ENCODE peak calls at places on chromosome 17, in nine cellular contexts. One of them, this sample, is unnamed.

GRCh38 chr17:1492249-1493206 is at the start of gene MYO1C:
- DNase-seq in HL-60: no peak
- DNase-seq in CD8-positive, alpha-beta T cell: no peak
- DNase-seq in RWPE2: no peak
- DNase-seq in small intestine: no peak
- DNase-seq in heart left ventricle: no peak
- DNase-seq in HCT116: no peak
- DNase-seq in A549: no peak
- DNase-seq in effector memory CD4-positive, alpha-beta T cell: no peak
- DNase-seq in this sample: no peak

GRCh38 chr17:54967621-54968258 is 714 bp downstream of the COX11 start:
- DNase-seq in HL-60: no peak
- DNase-seq in CD8-positive, alpha-beta T cell: no peak
- DNase-seq in RWPE2: no peak
- DNase-seq in small intestine: peak
- DNase-seq in heart left ventricle: no peak
- DNase-seq in HCT116: peak
- DNase-seq in A549: peak
- DNase-seq in effector memory CD4-positive, alpha-beta T cell: no peak
- DNase-seq in this sample: no peak

GRCh38 chr17:81086789-81087551 is 52.0 kb downstream of the BAIAP2 start:
- DNase-seq in HL-60: no peak
- DNase-seq in CD8-positive, alpha-beta T cell: no peak
- DNase-seq in RWPE2: peak
- DNase-seq in small intestine: peak
- DNase-seq in heart left ventricle: no peak
- DNase-seq in HCT116: no peak
- DNase-seq in A549: no peak
- DNase-seq in effector memory CD4-positive, alpha-beta T cell: no peak
- DNase-seq in this sample: peak

GRCh38 chr17:77842148-77842905 is 116.2 kb upstream of the TNRC6C start:
- DNase-seq in HL-60: no peak
- DNase-seq in CD8-positive, alpha-beta T cell: no peak
- DNase-seq in RWPE2: peak
- DNase-seq in small intestine: peak
- DNase-seq in heart left ventricle: no peak
- DNase-seq in HCT116: no peak
- DNase-seq in A549: no peak
- DNase-seq in effector memory CD4-positive, alpha-beta T cell: no peak
- DNase-seq in this sample: no peak

GRCh38 chr17:5065227-5065744 is 13.0 kb upstream of the ZFP3 start:
- DNase-seq in HL-60: no peak
- DNase-seq in CD8-positive, alpha-beta T cell: no peak
- DNase-seq in RWPE2: no peak
- DNase-seq in small intestine: no peak
- DNase-seq in heart left ventricle: no peak
- DNase-seq in HCT116: no peak
- DNase-seq in A549: no peak
- DNase-seq in effector memory CD4-positive, alpha-beta T cell: no peak
- DNase-seq in this sample: no peak

GRCh38 chr17:28394717-28395116 is 11.3 kb downstream of the SLC46A1 start:
- DNase-seq in HL-60: no peak
- DNase-seq in CD8-positive, alpha-beta T cell: no peak
- DNase-seq in RWPE2: no peak
- DNase-seq in small intestine: peak
- DNase-seq in heart left ventricle: no peak
- DNase-seq in HCT116: no peak
- DNase-seq in A549: no peak
- DNase-seq in effector memory CD4-positive, alpha-beta T cell: no peak
- DNase-seq in this sample: no peak

GRCh38 chr17:57666198-57666870 is 78.8 kb downstream of the CCDC182 start:
- DNase-seq in HL-60: no peak
- DNase-seq in CD8-positive, alpha-beta T cell: no peak
- DNase-seq in RWPE2: peak
- DNase-seq in small intestine: no peak
- DNase-seq in heart left ventricle: no peak
- DNase-seq in HCT116: no peak
- DNase-seq in A549: no peak
- DNase-seq in effector memory CD4-positive, alpha-beta T cell: no peak
- DNase-seq in this sample: no peak

GRCh38 chr17:72466606-72467005 is 345.8 kb downstream of the SOX9 start:
- DNase-seq in HL-60: no peak
- DNase-seq in CD8-positive, alpha-beta T cell: no peak
- DNase-seq in RWPE2: no peak
- DNase-seq in small intestine: no peak
- DNase-seq in heart left ventricle: no peak
- DNase-seq in HCT116: no peak
- DNase-seq in A549: no peak
- DNase-seq in effector memory CD4-positive, alpha-beta T cell: no peak
- DNase-seq in this sample: no peak

GRCh38 chr17:29844339-29845048 is 85.5 kb downstream of the SSH2 start:
- DNase-seq in HL-60: no peak
- DNase-seq in CD8-positive, alpha-beta T cell: no peak
- DNase-seq in RWPE2: no peak
- DNase-seq in small intestine: no peak
- DNase-seq in heart left ventricle: no peak
- DNase-seq in HCT116: no peak
- DNase-seq in A549: no peak
- DNase-seq in effector memory CD4-positive, alpha-beta T cell: no peak
- DNase-seq in this sample: no peak

GRCh38 chr17:41813699-41814124 is 908 bp downstream of the FKBP10 start:
- DNase-seq in HL-60: no peak
- DNase-seq in CD8-positive, alpha-beta T cell: no peak
- DNase-seq in RWPE2: no peak
- DNase-seq in small intestine: no peak
- DNase-seq in heart left ventricle: no peak
- DNase-seq in HCT116: no peak
- DNase-seq in A549: no peak
- DNase-seq in effector memory CD4-positive, alpha-beta T cell: no peak
- DNase-seq in this sample: no peak

GRCh38 chr17:41813039-41813680 is 356 bp downstream of the FKBP10 start:
- DNase-seq in HL-60: no peak
- DNase-seq in CD8-positive, alpha-beta T cell: no peak
- DNase-seq in RWPE2: no peak
- DNase-seq in small intestine: no peak
- DNase-seq in heart left ventricle: no peak
- DNase-seq in HCT116: no peak
- DNase-seq in A549: no peak
- DNase-seq in effector memory CD4-positive, alpha-beta T cell: no peak
- DNase-seq in this sample: no peak

GRCh38 chr17:41812176-41813038 is at the start of gene FKBP10:
- DNase-seq in HL-60: peak
- DNase-seq in CD8-positive, alpha-beta T cell: peak
- DNase-seq in RWPE2: peak
- DNase-seq in small intestine: peak
- DNase-seq in heart left ventricle: peak
- DNase-seq in HCT116: peak
- DNase-seq in A549: peak
- DNase-seq in effector memory CD4-positive, alpha-beta T cell: no peak
- DNase-seq in this sample: no peak

GRCh38 chr17:41810659-41811548 is 845 bp downstream of the P3H4 start:
- DNase-seq in HL-60: no peak
- DNase-seq in CD8-positive, alpha-beta T cell: no peak
- DNase-seq in RWPE2: no peak
- DNase-seq in small intestine: no peak
- DNase-seq in heart left ventricle: no peak
- DNase-seq in HCT116: no peak
- DNase-seq in A549: no peak
- DNase-seq in effector memory CD4-positive, alpha-beta T cell: no peak
- DNase-seq in this sample: no peak

GRCh38 chr17:41811549-41812175 is at the start of gene P3H4:
- DNase-seq in HL-60: peak
- DNase-seq in CD8-positive, alpha-beta T cell: peak
- DNase-seq in RWPE2: no peak
- DNase-seq in small intestine: peak
- DNase-seq in heart left ventricle: peak
- DNase-seq in HCT116: peak
- DNase-seq in A549: peak
- DNase-seq in effector memory CD4-positive, alpha-beta T cell: peak
- DNase-seq in this sample: no peak
- H3K27ac ChIP-seq in HL-60: no peak
- H3K27ac ChIP-seq in CD8-positive, alpha-beta T cell: peak
- H3K27ac ChIP-seq in RWPE2: peak
- H3K27ac ChIP-seq in small intestine: peak
- H3K27ac ChIP-seq in heart left ventricle: no peak
- H3K27ac ChIP-seq in HCT116: peak
- H3K27ac ChIP-seq in A549: peak
- H3K27ac ChIP-seq in effector memory CD4-positive, alpha-beta T cell: peak
- H3K27ac ChIP-seq in this sample: no peak

DNA sequence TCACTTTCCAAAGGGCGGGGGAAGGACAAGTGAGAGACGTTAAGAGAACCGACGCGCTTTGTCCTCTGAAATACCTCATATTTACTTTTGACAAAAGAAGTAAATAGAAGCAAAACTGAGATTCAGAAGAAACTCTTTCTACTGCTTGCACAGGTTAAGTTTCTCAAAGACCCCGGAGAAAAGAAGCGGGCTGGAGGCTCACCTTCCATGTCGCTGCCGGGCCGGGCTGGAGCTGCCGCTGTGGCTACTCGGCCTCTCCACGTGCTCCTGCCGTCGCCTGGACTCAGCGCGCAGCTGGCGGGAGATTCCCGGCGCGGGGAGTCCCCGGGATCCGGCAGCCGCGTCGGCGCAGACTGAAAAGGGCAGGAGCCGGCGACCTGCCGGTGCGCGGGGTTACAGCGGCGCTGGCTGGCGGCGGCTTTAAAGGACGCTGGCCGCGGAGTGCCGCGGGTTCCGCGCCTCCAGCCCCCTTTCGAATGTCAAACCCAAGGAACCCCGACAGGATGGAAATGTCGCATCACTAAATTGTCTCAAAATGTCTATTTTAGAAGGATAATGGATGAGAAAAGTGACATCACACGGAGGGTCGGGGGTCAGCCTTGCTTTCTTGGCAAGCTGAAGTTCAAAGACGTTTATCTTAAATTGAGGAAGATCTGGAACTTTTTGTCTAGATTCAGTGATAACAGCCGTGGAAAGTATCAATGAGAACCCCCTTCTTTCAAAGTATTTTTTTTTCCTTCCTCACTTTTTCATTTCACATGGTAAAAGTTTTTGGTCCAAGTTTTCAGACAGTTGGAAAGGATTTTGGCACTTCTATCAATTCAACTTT is at the start of gene IKZF3:
- DNase-seq in HL-60: peak
- DNase-seq in CD8-positive, alpha-beta T cell: peak
- DNase-seq in RWPE2: peak
- DNase-seq in small intestine: peak
- DNase-seq in heart left ventricle: peak
- DNase-seq in HCT116: no peak
- DNase-seq in A549: peak
- DNase-seq in effector memory CD4-positive, alpha-beta T cell: peak
- DNase-seq in this sample: no peak
- H3K4me3 ChIP-seq in HL-60: peak
- H3K4me3 ChIP-seq in CD8-positive, alpha-beta T cell: peak
- H3K4me3 ChIP-seq in RWPE2: no peak
- H3K4me3 ChIP-seq in small intestine: peak
- H3K4me3 ChIP-seq in heart left ventricle: peak
- H3K4me3 ChIP-seq in HCT116: peak
- H3K4me3 ChIP-seq in A549: peak
- H3K4me3 ChIP-seq in effector memory CD4-positive, alpha-beta T cell: peak
- H3K4me3 ChIP-seq in this sample: no peak

DNA sequence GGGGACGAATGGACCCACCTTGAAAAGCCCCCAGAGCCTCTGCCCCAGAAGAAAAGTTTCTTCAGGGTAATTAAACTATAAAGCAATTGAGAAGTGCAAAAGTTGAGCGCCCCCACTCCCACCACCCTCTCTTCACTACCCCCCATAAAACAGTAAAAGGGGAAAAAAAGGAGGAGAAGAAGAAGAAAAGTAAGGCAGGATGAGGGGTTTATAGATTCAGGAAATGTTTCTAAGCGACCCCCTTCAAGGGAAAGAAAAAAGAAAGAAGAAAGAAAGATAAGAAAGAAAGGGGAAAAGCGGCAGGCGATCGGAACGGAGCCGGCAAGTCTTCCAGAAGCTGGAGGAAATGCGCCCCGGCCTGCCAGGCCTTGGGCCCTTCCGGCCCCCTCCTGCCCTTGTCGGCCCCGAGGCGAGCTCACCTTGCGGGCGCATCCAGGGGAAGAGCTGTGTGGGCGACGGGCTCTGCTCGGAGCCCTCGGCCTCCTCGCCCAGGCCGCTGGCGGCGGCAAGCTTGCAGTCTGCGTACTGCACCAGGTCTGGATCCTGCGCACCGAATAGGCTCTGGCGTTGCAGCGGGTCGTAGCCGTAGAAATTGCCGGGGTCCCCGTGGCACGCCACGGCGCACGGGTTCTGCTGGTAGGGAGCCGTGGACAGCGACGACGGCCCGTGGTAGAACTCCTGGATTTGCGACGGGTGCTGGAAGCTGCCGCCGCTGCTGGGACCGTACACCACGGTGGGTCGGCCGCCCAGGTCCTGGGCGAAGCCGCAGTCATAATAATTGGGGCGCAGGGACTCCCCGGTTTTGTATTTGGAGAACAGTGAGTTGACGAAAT is 1.0 kb downstream of the HOXB8 start:
- DNase-seq in HL-60: no peak
- DNase-seq in CD8-positive, alpha-beta T cell: no peak
- DNase-seq in RWPE2: no peak
- DNase-seq in small intestine: no peak
- DNase-seq in heart left ventricle: no peak
- DNase-seq in HCT116: no peak
- DNase-seq in A549: peak
- DNase-seq in effector memory CD4-positive, alpha-beta T cell: no peak
- DNase-seq in this sample: no peak
- H3K27ac ChIP-seq in HL-60: no peak
- H3K27ac ChIP-seq in CD8-positive, alpha-beta T cell: no peak
- H3K27ac ChIP-seq in RWPE2: no peak
- H3K27ac ChIP-seq in small intestine: no peak
- H3K27ac ChIP-seq in heart left ventricle: no peak
- H3K27ac ChIP-seq in HCT116: peak
- H3K27ac ChIP-seq in A549: peak
- H3K27ac ChIP-seq in effector memory CD4-positive, alpha-beta T cell: no peak
- H3K27ac ChIP-seq in this sample: no peak

GRCh38 chr17:12631076-12631475 is 34.6 kb upstream of the MYOCD start:
- DNase-seq in HL-60: no peak
- DNase-seq in CD8-positive, alpha-beta T cell: no peak
- DNase-seq in RWPE2: no peak
- DNase-seq in small intestine: no peak
- DNase-seq in heart left ventricle: no peak
- DNase-seq in HCT116: no peak
- DNase-seq in A549: no peak
- DNase-seq in effector memory CD4-positive, alpha-beta T cell: no peak
- DNase-seq in this sample: no peak

GRCh38 chr17:12637015-12637414 is 28.7 kb upstream of the MYOCD start:
- DNase-seq in HL-60: no peak
- DNase-seq in CD8-positive, alpha-beta T cell: no peak
- DNase-seq in RWPE2: peak
- DNase-seq in small intestine: no peak
- DNase-seq in heart left ventricle: no peak
- DNase-seq in HCT116: no peak
- DNase-seq in A549: peak
- DNase-seq in effector memory CD4-positive, alpha-beta T cell: no peak
- DNase-seq in this sample: no peak

GRCh38 chr17:12637745-12638651 is 27.7 kb upstream of the MYOCD start:
- DNase-seq in HL-60: peak
- DNase-seq in CD8-positive, alpha-beta T cell: no peak
- DNase-seq in RWPE2: no peak
- DNase-seq in small intestine: no peak
- DNase-seq in heart left ventricle: no peak
- DNase-seq in HCT116: no peak
- DNase-seq in A549: no peak
- DNase-seq in effector memory CD4-positive, alpha-beta T cell: no peak
- DNase-seq in this sample: no peak

GRCh38 chr17:12632785-12633184 is 32.9 kb upstream of the MYOCD start:
- DNase-seq in HL-60: no peak
- DNase-seq in CD8-positive, alpha-beta T cell: no peak
- DNase-seq in RWPE2: no peak
- DNase-seq in small intestine: no peak
- DNase-seq in heart left ventricle: no peak
- DNase-seq in HCT116: no peak
- DNase-seq in A549: no peak
- DNase-seq in effector memory CD4-positive, alpha-beta T cell: no peak
- DNase-seq in this sample: no peak

GRCh38 chr17:12634789-12635414 is 30.8 kb upstream of the MYOCD start:
- DNase-seq in HL-60: no peak
- DNase-seq in CD8-positive, alpha-beta T cell: no peak
- DNase-seq in RWPE2: no peak
- DNase-seq in small intestine: no peak
- DNase-seq in heart left ventricle: no peak
- DNase-seq in HCT116: no peak
- DNase-seq in A549: no peak
- DNase-seq in effector memory CD4-positive, alpha-beta T cell: no peak
- DNase-seq in this sample: no peak
- H3K4me3 ChIP-seq in HL-60: no peak
- H3K4me3 ChIP-seq in CD8-positive, alpha-beta T cell: no peak
- H3K4me3 ChIP-seq in RWPE2: no peak
- H3K4me3 ChIP-seq in small intestine: no peak
- H3K4me3 ChIP-seq in heart left ventricle: no peak
- H3K4me3 ChIP-seq in HCT116: no peak
- H3K4me3 ChIP-seq in A549: no peak
- H3K4me3 ChIP-seq in effector memory CD4-positive, alpha-beta T cell: no peak
- H3K4me3 ChIP-seq in this sample: no peak

This sample was measured in keratinocyte.